ENCODE peak calls at places on chromosomes 12 and 14, in nine cellular contexts. W, C, N, O, R, B, H, V and Y are unnamed samples.

GRCh38 chr12:21773799-21774198 is 707 bp downstream of the KCNJ8 start:
- DNase-seq in W (no peak), C (no peak), N (no peak), O (peak), R (no peak), B (no peak), H (no peak), V (no peak), Y (no peak)

GRCh38 chr12:94219622-94220302 is 71.4 kb downstream of the PLXNC1 start:
- DNase-seq in W (no peak), C (no peak), N (no peak), O (no peak), R (no peak), B (no peak), H (no peak), V (no peak), Y (no peak)

GRCh38 chr14:65824285-65824977 is 411.9 kb downstream of the FUT8 start:
- DNase-seq in W (no peak), C (peak), N (peak), O (peak), R (peak), B (peak), H (peak), V (no peak), Y (peak)

GRCh38 chr12:91222746-91223145 is 40.1 kb upstream of the DCN start:
- DNase-seq in W (no peak), C (peak), N (no peak), O (peak), R (no peak), B (peak), H (no peak), V (no peak), Y (no peak)

GRCh38 chr12:1594045-1594294 is 411 bp downstream of the FBXL14 start:
- DNase-seq in W (peak), C (peak), N (peak), O (no peak), R (peak), B (no peak), H (no peak), V (no peak), Y (no peak)

GRCh38 chr14:52351561-52352491 is 37.7 kb downstream of the PTGER2 start:
- DNase-seq in W (no peak), C (peak), N (no peak), O (peak), R (peak), B (no peak), H (peak), V (no peak), Y (no peak)

GRCh38 chr12:124866195-124866882 is 2.7 kb upstream of the SCARB1 start:
- DNase-seq in W (no peak), C (no peak), N (no peak), O (no peak), R (no peak), B (no peak), H (no peak), V (no peak), Y (no peak)

GRCh38 chr12:2301531-2302461 is 249.0 kb downstream of the CACNA1C start:
- DNase-seq in W (peak), C (no peak), N (peak), O (peak), R (no peak), B (no peak), H (no peak), V (no peak), Y (no peak)

GRCh38 chr12:115210533-115211252 is 526.7 kb upstream of the TBX3 start:
- DNase-seq in W (peak), C (no peak), N (no peak), O (no peak), R (no peak), B (no peak), H (no peak), V (no peak), Y (no peak)

GRCh38 chr12:22533155-22533554 is 11.2 kb downstream of the C2CD5 start:
- DNase-seq in W (no peak), C (no peak), N (no peak), O (no peak), R (no peak), B (no peak), H (no peak), V (no peak), Y (no peak)

GRCh38 chr14:103230021-103230420 is 104.0 kb upstream of the EIF5 start:
- DNase-seq in W (no peak), C (no peak), N (no peak), O (no peak), R (no peak), B (no peak), H (no peak), V (no peak), Y (no peak)

GRCh38 chr12:75020068-75020557 is 189.5 kb downstream of the KCNC2 start:
- DNase-seq in W (no peak), C (no peak), N (no peak), O (no peak), R (no peak), B (peak), H (no peak), V (no peak), Y (no peak)

GRCh38 chr12:131761638-131762037 is 50.7 kb downstream of the SFSWAP start:
- DNase-seq in W (no peak), C (no peak), N (no peak), O (no peak), R (no peak), B (no peak), H (no peak), V (no peak), Y (no peak)

GRCh38 chr12:47797432-47797831 is 22.3 kb downstream of the HDAC7 start:
- DNase-seq in W (no peak), C (peak), N (no peak), O (no peak), R (peak), B (no peak), H (no peak), V (no peak), Y (peak)

GRCh38 chr14:53850714-53851296 is 105.8 kb downstream of the BMP4 start:
- DNase-seq in W (no peak), C (peak), N (no peak), O (peak), R (no peak), B (peak), H (no peak), V (no peak), Y (no peak)

GRCh38 chr12:65220761-65221160 is 51.4 kb downstream of the LEMD3 start:
- DNase-seq in W (no peak), C (no peak), N (no peak), O (no peak), R (no peak), B (no peak), H (no peak), V (no peak), Y (no peak)

GRCh38 chr12:7065073-7065623 is 4.6 kb downstream of the C1S start:
- DNase-seq in W (no peak), C (no peak), N (no peak), O (no peak), R (no peak), B (no peak), H (no peak), V (no peak), Y (no peak)

GRCh38 chr12:92574046-92574783 is 128.6 kb upstream of the PLEKHG7 start:
- DNase-seq in W (no peak), C (peak), N (no peak), O (peak), R (peak), B (peak), H (no peak), V (no peak), Y (no peak)

GRCh38 chr14:68293404-68293803 is 473.8 kb downstream of the RAD51B start:
- DNase-seq in W (no peak), C (no peak), N (no peak), O (no peak), R (peak), B (no peak), H (no peak), V (no peak), Y (no peak)
- H3K27ac ChIP-seq in W (no peak), C (no peak), N (no peak), O (no peak), R (peak), B (no peak), H (no peak), V (no peak), Y (no peak)

GRCh38 chr12:14554281-14555008 is 13.2 kb downstream of the PLBD1 start:
- DNase-seq in W (peak), C (peak), N (peak), O (no peak), R (no peak), B (peak), H (no peak), V (peak), Y (no peak)
- H3K27ac ChIP-seq in W (peak), C (no peak), N (peak), O (no peak), R (no peak), B (no peak), H (no peak), V (peak), Y (peak)

GRCh38 chr12:68614105-68614679 is 3.5 kb downstream of the RAP1B start:
- DNase-seq in W (no peak), C (peak), N (no peak), O (no peak), R (peak), B (no peak), H (no peak), V (no peak), Y (no peak)
- H3K27ac ChIP-seq in W (peak), C (no peak), N (no peak), O (no peak), R (peak), B (no peak), H (peak), V (no peak), Y (no peak)

GRCh38 chr12:71000748-71001147 is 80.2 kb upstream of the PTPRR start:
- DNase-seq in W (no peak), C (no peak), N (no peak), O (no peak), R (no peak), B (no peak), H (no peak), V (no peak), Y (no peak)
- H3K27ac ChIP-seq in W (no peak), C (no peak), N (no peak), O (no peak), R (no peak), B (no peak), H (no peak), V (no peak), Y (no peak)

DNA sequence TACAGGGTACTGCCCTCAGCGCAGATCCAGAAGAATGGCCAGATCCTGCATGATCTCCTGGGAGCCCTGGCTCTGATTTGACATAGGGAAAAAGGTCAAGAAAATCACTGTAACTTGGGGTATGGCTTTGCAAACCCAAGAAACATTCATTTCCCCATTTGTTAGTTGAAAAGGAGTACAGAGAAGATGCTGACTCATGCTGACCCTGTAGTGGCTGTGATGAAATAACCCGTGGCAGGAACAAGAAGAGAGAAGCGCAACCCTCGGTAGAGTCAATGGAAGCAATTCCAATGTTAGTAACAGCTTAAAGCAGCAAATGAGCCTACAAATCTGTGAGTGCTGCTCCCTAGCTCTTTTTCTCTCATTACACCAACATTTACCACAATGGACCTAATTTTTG is 281.6 kb upstream of the NPAS3 start:
- DNase-seq in W (no peak), C (peak), N (peak), O (peak), R (peak), B (peak), H (no peak), V (no peak), Y (no peak)
- H3K27ac ChIP-seq in W (peak), C (no peak), N (no peak), O (no peak), R (no peak), B (peak), H (no peak), V (no peak), Y (peak)

DNA sequence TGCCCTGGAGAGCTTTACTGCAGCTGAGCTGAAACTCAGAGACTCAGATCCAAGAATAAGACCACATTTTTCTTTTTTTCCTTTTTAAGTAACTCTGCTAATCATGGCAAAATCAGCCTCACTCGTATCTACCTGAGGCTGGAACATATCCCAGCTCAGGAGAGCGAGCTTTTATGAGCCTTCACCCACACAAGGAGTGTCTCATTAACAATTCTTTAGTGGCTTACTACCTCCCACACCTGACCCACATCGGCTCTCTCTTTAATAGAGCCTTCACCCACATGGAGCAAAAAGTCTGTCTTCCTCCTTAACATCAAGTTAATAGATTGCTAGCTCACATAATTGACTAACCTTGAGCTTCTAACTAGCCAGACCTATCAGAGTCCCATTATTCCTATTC is 18.3 kb upstream of the CERS5 start:
- DNase-seq in W (no peak), C (no peak), N (no peak), O (no peak), R (no peak), B (no peak), H (no peak), V (no peak), Y (peak)
- H3K27ac ChIP-seq in W (no peak), C (peak), N (peak), O (peak), R (no peak), B (peak), H (no peak), V (no peak), Y (peak)

DNA sequence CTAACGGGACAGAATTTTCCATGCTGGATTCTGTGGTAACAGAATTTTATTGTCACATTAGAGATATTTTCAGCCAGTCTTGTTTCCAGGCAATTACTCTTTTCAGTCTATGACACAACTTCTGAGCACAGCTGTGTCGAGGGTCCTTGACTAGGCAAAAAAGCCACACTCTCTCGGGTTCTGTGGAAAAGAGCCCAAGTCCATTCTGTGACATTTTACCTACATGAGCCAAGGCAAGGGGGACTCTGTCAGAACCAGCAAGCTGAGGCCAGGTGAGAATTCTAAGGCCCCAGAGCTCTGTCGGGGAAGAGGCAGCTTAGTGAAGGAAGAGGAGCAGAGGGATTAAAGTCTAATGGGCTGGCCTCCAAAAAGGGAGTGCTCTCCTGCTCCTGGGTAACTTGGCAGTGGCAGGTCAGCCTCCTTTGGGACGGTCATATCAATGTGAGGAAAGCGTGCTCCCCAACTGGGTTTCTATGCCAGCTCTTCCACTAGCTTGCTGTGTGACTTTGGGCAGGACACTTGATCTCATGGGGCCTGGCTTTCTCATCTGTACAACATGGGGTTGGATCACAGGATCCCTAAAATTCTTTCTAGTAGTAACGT is 16.0 kb upstream of the RIC8B start:
- DNase-seq in W (no peak), C (no peak), N (no peak), O (no peak), R (no peak), B (no peak), H (no peak), V (no peak), Y (no peak)
- H3K27ac ChIP-seq in W (peak), C (no peak), N (peak), O (no peak), R (no peak), B (no peak), H (no peak), V (no peak), Y (peak)